ENCODE peak calls at places on chromosomes 5 and 9, in nine cellular contexts. Y, X, P, W, M, J, F, U and K are unnamed samples. For H3K36me3 and H3K27me3, the result is how much of the 10 kb centered on the place peaks cover.

GRCh38 chr9:79952401-79952800 is 380.6 kb downstream of the TLE4 start:
- DNase-seq in Y (no peak), X (no peak), P (no peak), W (no peak), M (no peak), J (no peak), F (peak), U (no peak), K (no peak)

GRCh38 chr5:172010278-172010677 is 3.8 kb upstream of the FBXW11 start:
- DNase-seq in Y (no peak), X (no peak), P (no peak), W (no peak), M (no peak), J (peak), F (peak), U (no peak), K (no peak)

GRCh38 chr5:109589983-109590382 is 99.7 kb upstream of the MAN2A1 start:
- DNase-seq in Y (no peak), X (no peak), P (no peak), W (peak), M (no peak), J (no peak), F (no peak), U (no peak), K (peak)

GRCh38 chr9:98241357-98242104 is 13.9 kb downstream of the TBC1D2 start:
- DNase-seq in Y (no peak), X (no peak), P (no peak), W (no peak), M (no peak), J (no peak), F (no peak), U (no peak), K (peak)

GRCh38 chr5:40485021-40485998 is 194.4 kb upstream of the PTGER4 start:
- DNase-seq in Y (no peak), X (peak), P (no peak), W (no peak), M (no peak), J (no peak), F (no peak), U (no peak), K (no peak)

GRCh38 chr9:109244179-109245132 is 76.4 kb downstream of the EPB41L4B start:
- DNase-seq in Y (peak), X (peak), P (peak), W (peak), M (peak), J (peak), F (peak), U (peak), K (peak)

GRCh38 chr5:77993141-77993540 is 217.0 kb upstream of the TBCA start:
- DNase-seq in Y (no peak), X (no peak), P (no peak), W (no peak), M (no peak), J (no peak), F (no peak), U (no peak), K (no peak)

GRCh38 chr5:90563161-90563560 is 4.6 kb downstream of the ADGRV1 start:
- DNase-seq in Y (no peak), X (no peak), P (no peak), W (no peak), M (no peak), J (no peak), F (no peak), U (no peak), K (no peak)

GRCh38 chr5:179438041-179438441 is 92.8 kb upstream of the ADAMTS2 start:
- DNase-seq in Y (no peak), X (peak), P (no peak), W (no peak), M (no peak), J (peak), F (no peak), U (no peak), K (peak)

GRCh38 chr5:53984987-53985386 is 325.4 kb downstream of the ARL15 start:
- DNase-seq in Y (no peak), X (no peak), P (no peak), W (no peak), M (no peak), J (no peak), F (no peak), U (no peak), K (peak)

GRCh38 chr5:175261098-175261497 is 182.9 kb downstream of the DRD1 start:
- DNase-seq in Y (no peak), X (no peak), P (no peak), W (no peak), M (no peak), J (no peak), F (no peak), U (no peak), K (no peak)

GRCh38 chr5:108143581-108143980 is 238.3 kb downstream of the FBXL17 start:
- DNase-seq in Y (no peak), X (no peak), P (no peak), W (no peak), M (no peak), J (no peak), F (peak), U (no peak), K (no peak)

GRCh38 chr9:23779220-23779619 is 46.8 kb downstream of the ELAVL2 start:
- DNase-seq in Y (peak), X (peak), P (no peak), W (no peak), M (no peak), J (peak), F (peak), U (no peak), K (peak)

GRCh38 chr9:113160571-113160970 is 9.8 kb downstream of the SLC31A2 start:
- DNase-seq in Y (no peak), X (no peak), P (no peak), W (no peak), M (no peak), J (no peak), F (no peak), U (no peak), K (peak)

GRCh38 chr9:131740898-131741297 is 1.0 kb upstream of the RAPGEF1 start:
- DNase-seq in Y (no peak), X (no peak), P (no peak), W (no peak), M (no peak), J (no peak), F (no peak), U (no peak), K (no peak)

GRCh38 chr5:5739490-5739945 is 317.0 kb downstream of the ICE1 start:
- DNase-seq in Y (no peak), X (no peak), P (no peak), W (no peak), M (no peak), J (no peak), F (no peak), U (no peak), K (no peak)

GRCh38 chr5:5736007-5736406 is 313.5 kb downstream of the ICE1 start:
- DNase-seq in Y (no peak), X (no peak), P (no peak), W (no peak), M (no peak), J (no peak), F (no peak), U (no peak), K (no peak)

GRCh38 chr5:5741418-5741817 is 318.9 kb downstream of the ICE1 start:
- DNase-seq in Y (no peak), X (no peak), P (no peak), W (no peak), M (no peak), J (no peak), F (no peak), U (no peak), K (no peak)

GRCh38 chr5:5738797-5739489 is 316.5 kb downstream of the ICE1 start:
- DNase-seq in Y (no peak), X (no peak), P (no peak), W (no peak), M (no peak), J (no peak), F (no peak), U (no peak), K (no peak)
- H3K4me3 ChIP-seq in Y (no peak), X (no peak), P (no peak), W (no peak), M (no peak), J (no peak), F (no peak), U (no peak), K (no peak)

DNA sequence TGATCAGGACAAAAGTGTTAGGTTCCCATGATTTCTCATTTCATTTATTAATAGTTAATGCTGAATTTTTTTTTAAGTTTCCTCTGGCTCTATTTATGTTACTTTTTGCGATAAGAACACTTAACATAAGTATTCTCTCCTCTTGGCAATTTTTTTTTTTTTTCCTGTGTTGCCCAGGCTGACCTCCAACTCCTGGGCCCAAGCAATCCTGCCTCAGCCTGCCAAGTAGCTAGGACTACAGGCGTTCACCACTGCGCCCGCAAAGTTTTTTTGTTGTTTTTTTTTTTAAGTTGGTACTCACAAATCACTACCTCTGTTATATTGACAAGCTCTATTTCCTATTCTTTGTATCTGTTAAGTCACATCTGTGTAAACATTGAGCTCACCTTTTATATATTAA is 5.7 kb upstream of the PCYOX1L start:
- DNase-seq in Y (no peak), X (no peak), P (no peak), W (no peak), M (no peak), J (no peak), F (no peak), U (no peak), K (no peak)
- H3K36me3 ChIP-seq in Y (under half), X (under half), P (under half), W (half or more), M (under half), J (under half), F (under half), U (under half), K (under half)

GRCh38 chr9:124475868-124476690 is 25.8 kb downstream of the ADGRD2 start:
- DNase-seq in Y (no peak), X (no peak), P (no peak), W (no peak), M (no peak), J (no peak), F (no peak), U (no peak), K (no peak)
- H3K27me3 ChIP-seq in Y (under half), X (under half), P (under half), W (under half), M (under half), J (under half), F (under half), U (under half), K (under half)

DNA sequence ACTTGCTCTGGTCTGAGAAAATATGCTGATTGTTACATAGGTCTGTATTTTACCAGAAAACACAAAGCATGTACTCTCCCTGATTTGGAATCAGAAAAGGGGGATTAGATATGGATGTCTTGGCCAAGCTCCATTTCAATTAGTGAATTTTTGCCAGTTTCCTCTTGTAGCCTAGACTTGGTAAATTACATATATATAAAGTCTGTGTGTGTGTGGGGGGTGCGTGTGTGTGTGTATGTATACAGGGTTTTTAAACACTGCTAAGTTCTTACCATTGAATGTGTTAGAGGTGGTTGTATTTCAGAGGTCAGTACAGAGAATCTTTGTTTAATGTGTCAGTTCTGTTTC is 4.9 kb downstream of the VCAN start:
- DNase-seq in Y (no peak), X (no peak), P (no peak), W (no peak), M (no peak), J (no peak), F (no peak), U (no peak), K (no peak)
- H3K4me3 ChIP-seq in Y (no peak), X (no peak), P (no peak), W (no peak), M (no peak), J (peak), F (no peak), U (no peak), K (no peak)

GRCh38 chr9:114355821-114356220 is 26.2 kb downstream of the ORM2 start:
- DNase-seq in Y (no peak), X (no peak), P (no peak), W (no peak), M (no peak), J (no peak), F (no peak), U (no peak), K (no peak)

GRCh38 chr9:114359801-114360200 is 28.0 kb downstream of the AKNA start:
- DNase-seq in Y (no peak), X (no peak), P (no peak), W (no peak), M (no peak), J (no peak), F (no peak), U (no peak), K (no peak)

GRCh38 chr9:114361542-114361941 is 26.2 kb downstream of the AKNA start:
- DNase-seq in Y (no peak), X (no peak), P (no peak), W (no peak), M (no peak), J (no peak), F (no peak), U (no peak), K (no peak)

GRCh38 chr9:114357911-114358328 is 28.3 kb downstream of the ORM2 start:
- DNase-seq in Y (no peak), X (no peak), P (no peak), W (no peak), M (no peak), J (no peak), F (no peak), U (no peak), K (no peak)

GRCh38 chr9:114356792-114357191 is 27.1 kb downstream of the ORM2 start:
- DNase-seq in Y (no peak), X (no peak), P (no peak), W (no peak), M (no peak), J (no peak), F (no peak), U (no peak), K (no peak)
- H3K36me3 ChIP-seq in Y (under half), X (under half), P (half or more), W (under half), M (half or more), J (under half), F (under half), U (under half), K (under half)

GRCh38 chr5:176415240-176416122 is 858 bp downstream of the CLTB start:
- DNase-seq in Y (no peak), X (peak), P (no peak), W (peak), M (no peak), J (peak), F (peak), U (no peak), K (no peak)

GRCh38 chr5:176413255-176413565 is 3.1 kb downstream of the CLTB start:
- DNase-seq in Y (no peak), X (no peak), P (no peak), W (no peak), M (no peak), J (no peak), F (no peak), U (peak), K (peak)

GRCh38 chr5:176414704-176415103 is 1.6 kb downstream of the CLTB start:
- DNase-seq in Y (no peak), X (no peak), P (no peak), W (no peak), M (no peak), J (no peak), F (no peak), U (no peak), K (no peak)

GRCh38 chr5:176412517-176413254 is 3.7 kb downstream of the CLTB start:
- DNase-seq in Y (no peak), X (no peak), P (no peak), W (no peak), M (no peak), J (no peak), F (no peak), U (peak), K (peak)

DNA sequence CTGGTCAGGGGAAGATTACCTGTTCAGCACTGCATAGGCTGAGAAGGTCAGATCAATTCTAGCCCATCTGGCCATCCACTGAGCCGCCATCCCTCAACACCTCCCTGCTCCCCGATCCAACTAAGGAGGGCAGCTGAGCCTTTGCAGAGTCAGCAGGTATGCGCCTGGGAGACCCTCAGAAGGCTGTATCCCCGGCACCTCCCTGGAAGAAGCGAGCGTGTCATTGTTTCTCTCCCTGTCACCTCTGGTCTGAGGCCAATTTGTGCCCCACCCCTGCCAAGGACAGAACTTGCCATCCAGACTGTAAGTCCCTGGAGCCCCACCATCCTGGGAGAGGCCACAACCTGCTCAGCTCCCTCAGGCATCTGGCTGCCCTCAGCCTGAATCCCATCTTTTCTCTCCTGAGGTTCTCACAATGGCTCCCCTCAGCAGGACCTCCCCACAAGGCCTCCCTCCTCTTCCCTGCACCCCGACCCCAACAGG is 2.6 kb downstream of the CLTB start:
- DNase-seq in Y (no peak), X (no peak), P (no peak), W (no peak), M (no peak), J (no peak), F (no peak), U (no peak), K (peak)
- H3K27me3 ChIP-seq in Y (under half), X (under half), P (under half), W (under half), M (under half), J (under half), F (under half), U (under half), K (under half)

GRCh38 chr5:138464018-138464387 is 1.3 kb upstream of the EGR1 start:
- DNase-seq in Y (peak), X (peak), P (peak), W (peak), M (peak), J (peak), F (peak), U (peak), K (peak)

GRCh38 chr5:138464388-138465287 is 641 bp upstream of the EGR1 start:
- DNase-seq in Y (peak), X (peak), P (peak), W (peak), M (peak), J (peak), F (peak), U (peak), K (peak)

GRCh38 chr5:138466058-138466899 is 1.0 kb downstream of the EGR1 start:
- DNase-seq in Y (peak), X (peak), P (peak), W (no peak), M (no peak), J (no peak), F (peak), U (no peak), K (peak)

GRCh38 chr5:138466900-138467710 is 1.8 kb downstream of the EGR1 start:
- DNase-seq in Y (no peak), X (peak), P (no peak), W (no peak), M (no peak), J (no peak), F (peak), U (no peak), K (peak)

DNA sequence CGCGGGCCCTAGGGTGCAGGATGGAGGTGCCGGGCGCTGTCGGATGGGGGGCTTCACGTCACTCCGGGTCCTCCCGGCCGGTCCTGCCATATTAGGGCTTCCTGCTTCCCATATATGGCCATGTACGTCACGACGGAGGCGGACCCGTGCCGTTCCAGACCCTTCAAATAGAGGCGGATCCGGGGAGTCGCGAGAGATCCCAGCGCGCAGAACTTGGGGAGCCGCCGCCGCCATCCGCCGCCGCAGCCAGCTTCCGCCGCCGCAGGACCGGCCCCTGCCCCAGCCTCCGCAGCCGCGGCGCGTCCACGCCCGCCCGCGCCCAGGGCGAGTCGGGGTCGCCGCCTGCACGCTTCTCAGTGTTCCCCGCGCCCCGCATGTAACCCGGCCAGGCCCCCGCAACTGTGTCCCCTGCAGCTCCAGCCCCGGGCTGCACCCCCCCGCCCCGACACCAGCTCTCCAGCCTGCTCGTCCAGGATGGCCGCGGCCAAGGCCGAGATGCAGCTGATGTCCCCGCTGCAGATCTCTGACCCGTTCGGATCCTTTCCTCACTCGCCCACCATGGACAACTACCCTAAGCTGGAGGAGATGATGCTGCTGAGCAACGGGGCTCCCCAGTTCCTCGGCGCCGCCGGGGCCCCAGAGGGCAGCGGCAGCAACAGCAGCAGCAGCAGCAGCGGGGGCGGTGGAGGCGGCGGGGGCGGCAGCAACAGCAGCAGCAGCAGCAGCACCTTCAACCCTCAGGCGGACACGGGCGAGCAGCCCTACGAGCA is at the start of gene EGR1:
- DNase-seq in Y (peak), X (peak), P (peak), W (peak), M (peak), J (peak), F (peak), U (peak), K (peak)
- H3K4me3 ChIP-seq in Y (peak), X (peak), P (peak), W (peak), M (peak), J (peak), F (peak), U (peak), K (peak)

DNA sequence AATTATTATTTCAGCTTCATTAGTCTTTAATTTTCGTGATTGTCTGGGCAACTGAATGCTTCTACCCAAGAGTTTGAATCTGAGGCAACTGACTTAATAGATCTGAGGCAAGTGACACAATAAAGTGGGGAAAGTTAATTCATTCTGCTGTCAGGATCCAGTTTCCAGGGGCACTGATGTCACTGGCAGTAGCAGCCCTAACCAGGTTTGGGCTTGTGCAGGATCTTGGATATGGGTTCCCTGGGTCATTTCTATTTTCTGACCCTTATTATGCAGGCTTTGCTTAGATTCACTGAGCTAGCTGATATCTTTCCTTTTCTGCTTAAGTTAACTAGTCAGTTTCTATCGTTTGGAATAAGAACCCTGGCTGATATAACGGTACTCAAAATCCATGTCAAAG is 9.6 kb downstream of the SREK1IP1 start:
- DNase-seq in Y (no peak), X (no peak), P (no peak), W (no peak), M (no peak), J (no peak), F (no peak), U (no peak), K (no peak)
- H3K36me3 ChIP-seq in Y (under half), X (under half), P (under half), W (under half), M (under half), J (under half), F (under half), U (under half), K (under half)